ENCODE peak calls at places on chromosome 11, in seven cellular contexts. H is K562, P is heart left ventricle, Q is left ventricle myocardium inferior, U is colonic mucosa, S is Peyer's patch, E is thoracic aorta. W is an unnamed sample.

GRCh38 chr11:69909561-69910518 is 90.6 kb upstream of the FGF3 start:
- DNase-seq in H (peak), P (peak), Q (no peak), U (no peak), S (peak), E (no peak), W (peak)

GRCh38 chr11:44258190-44258489 is 51.8 kb downstream of the ALX4 start:
- DNase-seq in H (peak), P (peak), Q (no peak), U (no peak), S (no peak), E (no peak), W (no peak)

GRCh38 chr11:199004-199581 is 6.2 kb downstream of the SCGB1C1 start:
- DNase-seq in H (no peak), P (peak), Q (no peak), U (peak), S (peak), E (no peak), W (no peak)

GRCh38 chr11:106031936-106032335 is 9.9 kb upstream of the MSANTD4 start:
- DNase-seq in H (no peak), P (no peak), Q (no peak), U (no peak), S (no peak), E (no peak), W (no peak)

GRCh38 chr11:18705651-18706281 is 7.2 kb downstream of the TMEM86A start:
- DNase-seq in H (no peak), P (no peak), Q (peak), U (peak), S (peak), E (no peak), W (no peak)

GRCh38 chr11:43401252-43401651 is 42.5 kb downstream of the TTC17 start:
- DNase-seq in H (no peak), P (no peak), Q (no peak), U (no peak), S (no peak), E (no peak), W (no peak)

GRCh38 chr11:95512682-95513081 is 276.9 kb downstream of the FAM76B start:
- DNase-seq in H (peak), P (no peak), Q (peak), U (peak), S (peak), E (no peak), W (no peak)

GRCh38 chr11:18721576-18722292 is 4.3 kb downstream of the IGSF22 start:
- DNase-seq in H (peak), P (no peak), Q (no peak), U (peak), S (peak), E (no peak), W (peak)

GRCh38 chr11:114288139-114288538 is 8.1 kb upstream of the NNMT start:
- DNase-seq in H (no peak), P (no peak), Q (no peak), U (no peak), S (no peak), E (no peak), W (no peak)

GRCh38 chr11:68439355-68440065 is 21.0 kb upstream of the PPP6R3 start:
- DNase-seq in H (no peak), P (no peak), Q (no peak), U (no peak), S (no peak), E (no peak), W (no peak)

GRCh38 chr11:65965986-65966762 is 4.6 kb downstream of the SART1 start:
- DNase-seq in H (no peak), P (no peak), Q (no peak), U (no peak), S (no peak), E (no peak), W (no peak)

GRCh38 chr11:42244376-42244775 is 784.9 kb upstream of the LRRC4C start:
- DNase-seq in H (no peak), P (no peak), Q (no peak), U (no peak), S (no peak), E (no peak), W (no peak)

GRCh38 chr11:132866783-132867545 is 665.3 kb downstream of the OPCML start:
- DNase-seq in H (no peak), P (no peak), Q (no peak), U (no peak), S (no peak), E (no peak), W (no peak)

GRCh38 chr11:93361435-93361834 is 30.9 kb downstream of the DEUP1 start:
- DNase-seq in H (no peak), P (no peak), Q (no peak), U (no peak), S (no peak), E (no peak), W (no peak)

GRCh38 chr11:31106963-31107576 is 262.5 kb downstream of the DCDC1 start:
- DNase-seq in H (peak), P (no peak), Q (peak), U (peak), S (peak), E (no peak), W (peak)

GRCh38 chr11:62898027-62898426 is 17.3 kb downstream of the SLC3A2 start:
- DNase-seq in H (no peak), P (no peak), Q (no peak), U (no peak), S (no peak), E (no peak), W (no peak)

GRCh38 chr11:130383363-130384168 is 44.8 kb downstream of the ADAMTS8 start:
- DNase-seq in H (no peak), P (no peak), Q (no peak), U (no peak), S (no peak), E (no peak), W (peak)

GRCh38 chr11:78156081-78156844 is 16.8 kb upstream of the ALG8 start:
- DNase-seq in H (no peak), P (no peak), Q (no peak), U (no peak), S (no peak), E (no peak), W (no peak)

GRCh38 chr11:103234974-103235373 is 125.7 kb downstream of the DYNC2H1 start:
- DNase-seq in H (no peak), P (no peak), Q (no peak), U (no peak), S (no peak), E (no peak), W (no peak)

GRCh38 chr11:86942212-86942611 is 13.0 kb downstream of the FZD4 start:
- DNase-seq in H (no peak), P (no peak), Q (no peak), U (no peak), S (no peak), E (no peak), W (no peak)

GRCh38 chr11:29623144-29623722 is 393.6 kb downstream of the KCNA4 start:
- DNase-seq in H (no peak), P (no peak), Q (no peak), U (no peak), S (no peak), E (no peak), W (no peak)

GRCh38 chr11:3803726-3804510 is 4.4 kb upstream of the PGAP2 start:
- DNase-seq in H (no peak), P (no peak), Q (no peak), U (no peak), S (peak), E (no peak), W (no peak)

GRCh38 chr11:69640260-69640994 is 529 bp upstream of the CCND1 start:
- DNase-seq in H (no peak), P (no peak), Q (peak), U (peak), S (peak), E (no peak), W (no peak)

GRCh38 chr11:5791165-5791564 is at the start of gene OR52N1:
- DNase-seq in H (no peak), P (no peak), Q (no peak), U (no peak), S (no peak), E (no peak), W (no peak)

GRCh38 chr11:61850687-61851086 is 22.6 kb downstream of the FADS2 start:
- DNase-seq in H (no peak), P (no peak), Q (no peak), U (no peak), S (no peak), E (no peak), W (no peak)

GRCh38 chr11:65121447-65121864 is 478 bp downstream of the FAU start:
- DNase-seq in H (peak), P (no peak), Q (peak), U (no peak), S (peak), E (no peak), W (no peak)

GRCh38 chr11:1772270-1773130 is 8.8 kb upstream of the CTSD start:
- DNase-seq in H (peak), P (peak), Q (no peak), U (peak), S (peak), E (peak), W (peak)

GRCh38 chr11:34226210-34226609 is 120.8 kb downstream of the NAT10 start:
- DNase-seq in H (no peak), P (no peak), Q (no peak), U (no peak), S (no peak), E (no peak), W (no peak)

GRCh38 chr11:24575392-24575791 is 78.5 kb downstream of the LUZP2 start:
- DNase-seq in H (no peak), P (no peak), Q (no peak), U (no peak), S (no peak), E (no peak), W (no peak)

GRCh38 chr11:93611836-93612677 is 49.4 kb upstream of the CEP295 start:
- DNase-seq in H (no peak), P (no peak), Q (no peak), U (peak), S (peak), E (no peak), W (no peak)

GRCh38 chr11:12842933-12843636 is 166.0 kb upstream of the RASSF10 start:
- DNase-seq in H (peak), P (no peak), Q (no peak), U (peak), S (no peak), E (no peak), W (no peak)

GRCh38 chr11:16843307-16843706 is 104.9 kb downstream of the C11orf58 start:
- DNase-seq in H (peak), P (no peak), Q (no peak), U (peak), S (peak), E (no peak), W (no peak)

GRCh38 chr11:127490896-127491295 is 490.3 kb upstream of the KIRREL3 start:
- DNase-seq in H (no peak), P (no peak), Q (no peak), U (no peak), S (no peak), E (no peak), W (no peak)
- H3K27ac ChIP-seq in H (no peak), P (no peak), Q (peak), U (no peak), S (no peak), E (no peak), W (no peak)

GRCh38 chr11:60347084-60347797 is 20.2 kb downstream of the MS4A6E start:
- DNase-seq in H (no peak), P (no peak), Q (no peak), U (no peak), S (no peak), E (no peak), W (no peak)
- H3K27ac ChIP-seq in H (no peak), P (no peak), Q (no peak), U (no peak), S (no peak), E (no peak), W (no peak)

GRCh38 chr11:127939000-127939399 is 648.4 kb downstream of the ETS1 start:
- DNase-seq in H (no peak), P (no peak), Q (no peak), U (no peak), S (no peak), E (no peak), W (no peak)
- H3K27ac ChIP-seq in H (no peak), P (no peak), Q (no peak), U (no peak), S (no peak), E (no peak), W (no peak)

GRCh38 chr11:9859491-9860305 is 195.8 kb downstream of the SWAP70 start:
- DNase-seq in H (no peak), P (no peak), Q (no peak), U (no peak), S (no peak), E (no peak), W (no peak)

GRCh38 chr11:9861860-9862725 is 198.2 kb downstream of the SWAP70 start:
- DNase-seq in H (peak), P (no peak), Q (no peak), U (peak), S (peak), E (no peak), W (peak)

GRCh38 chr11:9858822-9859221 is 194.9 kb downstream of the SWAP70 start:
- DNase-seq in H (peak), P (no peak), Q (no peak), U (no peak), S (no peak), E (no peak), W (peak)

GRCh38 chr11:9858218-9858617 is 194.3 kb downstream of the SWAP70 start:
- DNase-seq in H (no peak), P (no peak), Q (no peak), U (no peak), S (no peak), E (no peak), W (no peak)

DNA sequence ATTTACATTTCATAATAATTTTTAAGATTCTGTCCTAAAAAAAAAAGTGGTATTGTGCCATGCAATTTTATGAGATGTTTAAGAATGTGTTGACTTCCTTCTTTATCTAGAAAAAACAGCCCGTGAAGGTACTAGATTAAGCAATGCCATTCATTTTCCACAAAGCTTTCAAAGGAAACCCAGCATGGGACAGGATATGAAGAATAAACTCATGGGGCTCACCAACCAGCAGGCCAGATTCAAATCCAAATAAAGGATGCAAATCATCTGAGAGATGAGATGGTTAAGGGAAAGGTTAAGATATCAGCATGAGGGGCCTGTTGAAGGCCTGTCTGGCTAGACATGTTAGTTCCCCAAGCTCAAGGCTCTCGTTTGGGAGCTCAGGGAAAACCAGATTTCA is 199.1 kb downstream of the SWAP70 start:
- DNase-seq in H (no peak), P (no peak), Q (no peak), U (no peak), S (no peak), E (no peak), W (no peak)
- H3K27ac ChIP-seq in H (no peak), P (no peak), Q (no peak), U (no peak), S (no peak), E (no peak), W (no peak)